ENCODE peak calls at places on chromosomes 3 and 15, in eight cellular contexts. D, J, A, B, Y, Z, V and G are unnamed samples.

GRCh38 chr3:185200639-185201038 is 47.8 kb upstream of the C3orf70 start:
- DNase-seq in D (peak), A (no peak), V (no peak), B (no peak), Z (peak), Y (no peak), J (peak), G (no peak)

GRCh38 chr3:23776352-23776891 is 29.3 kb upstream of the UBE2E1 start:
- DNase-seq in Y (no peak), B (no peak), J (peak), V (no peak), A (no peak), D (no peak), Z (peak), G (no peak)

GRCh38 chr15:45634442-45635190 is at the start of gene SQOR:
- DNase-seq in B (peak), A (peak), V (peak), Y (peak), Z (peak), J (peak), D (peak), G (peak)

GRCh38 chr15:63350178-63350621 is 31.4 kb downstream of the CA12 start:
- DNase-seq in Z (no peak), A (peak), V (no peak), B (peak), Y (no peak), J (no peak), D (no peak), G (no peak)

GRCh38 chr3:194990454-194991337 is 280.3 kb downstream of the XXYLT1 start:
- DNase-seq in V (peak), Y (no peak), A (no peak), J (no peak), B (no peak), D (no peak), Z (no peak), G (no peak)

GRCh38 chr3:45596290-45596791 is 1.8 kb downstream of the LIMD1 start:
- DNase-seq in V (peak), A (no peak), Z (no peak), D (peak), Y (no peak), J (no peak), B (no peak), G (no peak)

GRCh38 chr3:153162513-153163348 is 705 bp downstream of the RAP2B start:
- DNase-seq in Y (peak), A (peak), V (no peak), J (peak), D (peak), B (peak), Z (peak), G (peak)

GRCh38 chr15:57537072-57537471 is 54.6 kb upstream of the MYZAP start:
- DNase-seq in Y (no peak), B (no peak), Z (peak), D (peak), V (no peak), J (peak), A (no peak), G (no peak)

GRCh38 chr3:127865941-127866340 is 43.6 kb upstream of the MGLL start:
- DNase-seq in B (no peak), A (no peak), J (peak), Z (peak), V (no peak), D (peak), Y (no peak), G (no peak)
- TF ChIP-seq CTCF in B (no peak), A (no peak), J (peak), Z (no peak), V (no peak), D (peak), Y (no peak), G (no peak)

GRCh38 chr15:76994496-76994895 is 430 bp upstream of the PSTPIP1 start:
- DNase-seq in Y (no peak), V (no peak), J (no peak), D (no peak), B (no peak), Z (no peak), A (no peak), G (no peak)
- TF ChIP-seq CTCF in Y (no peak), V (no peak), J (no peak), D (no peak), B (no peak), Z (no peak), A (no peak), G (no peak)

DNA sequence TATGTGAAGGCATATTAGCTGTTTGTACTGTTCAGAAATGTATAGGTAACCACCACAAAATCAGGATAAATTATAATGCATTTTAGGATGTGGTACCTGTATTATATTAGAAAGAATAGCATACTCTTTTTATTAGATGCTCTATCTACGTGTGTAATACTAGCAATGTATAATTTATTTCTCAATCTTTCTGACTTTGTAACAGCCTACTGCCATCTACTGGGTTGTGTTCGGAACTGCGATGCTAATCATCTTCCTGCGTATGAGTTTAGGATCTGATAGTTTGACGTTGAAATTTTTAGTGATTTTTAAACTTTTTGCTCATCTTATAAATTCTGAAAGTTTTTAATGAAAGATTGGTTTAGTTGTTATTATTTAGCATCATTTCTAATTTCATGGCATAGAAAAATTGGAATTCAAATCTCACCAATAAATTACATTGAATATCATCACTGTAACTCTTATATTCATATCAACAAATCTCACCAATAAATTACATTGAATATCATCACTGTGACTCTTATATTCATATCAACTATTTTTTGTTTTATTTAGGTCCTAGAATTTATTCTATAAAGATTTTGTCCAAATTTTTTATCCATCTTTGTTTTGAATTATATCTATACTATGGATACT is 322.7 kb upstream of the ZNF717 start:
- DNase-seq in D (peak), Z (peak), A (no peak), J (peak), V (no peak), Y (no peak), B (no peak), G (no peak)
- TF ChIP-seq CTCF in D (peak), Z (peak), A (peak), J (peak), V (no peak), Y (no peak), B (peak), G (no peak)

DNA sequence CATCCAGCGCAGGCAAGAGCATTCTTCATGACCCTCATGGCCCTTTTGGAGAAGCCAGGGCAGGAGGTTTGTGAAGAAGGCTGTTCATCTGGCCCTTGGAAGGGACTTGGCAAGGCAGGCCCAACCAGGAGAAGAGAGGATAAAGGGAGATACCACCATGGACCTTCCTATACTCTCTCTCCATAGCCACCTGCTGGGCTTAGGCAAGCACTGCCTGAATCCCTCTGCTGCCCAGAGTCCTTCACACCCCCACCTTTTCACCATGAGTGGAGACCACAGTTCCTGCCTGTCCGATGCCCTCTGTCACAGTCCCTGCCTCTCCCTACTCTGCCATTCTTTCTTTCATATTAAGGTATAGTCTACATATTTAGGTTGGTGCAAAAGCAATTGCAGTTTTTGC is 10.6 kb upstream of the SFMBT1 start:
- DNase-seq in J (peak), Y (no peak), D (peak), Z (no peak), A (no peak), B (no peak), V (no peak), G (no peak)
- TF ChIP-seq CTCF in J (peak), Y (no peak), D (peak), Z (peak), A (peak), B (peak), V (no peak), G (no peak)

DNA sequence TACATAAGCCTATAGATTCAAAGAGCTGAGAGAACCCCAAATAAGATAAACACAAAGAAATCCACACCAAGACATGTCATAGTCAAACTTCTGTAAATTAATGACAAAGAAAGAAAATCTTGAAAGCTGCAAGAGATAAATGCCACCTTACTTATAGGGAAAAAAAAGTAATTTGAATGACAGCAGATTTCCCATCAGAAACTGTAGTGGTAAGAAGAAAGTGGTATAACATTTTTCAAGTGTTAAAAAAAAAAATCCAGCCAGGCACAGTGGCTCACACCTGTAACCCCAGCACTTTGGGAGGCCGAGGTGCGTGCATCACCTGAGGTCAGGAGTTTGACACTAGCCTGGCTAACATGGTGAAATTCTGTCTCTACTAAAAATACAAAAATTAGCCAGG is 37.4 kb downstream of the CFAP92 start:
- DNase-seq in J (no peak), V (no peak), Y (no peak), Z (no peak), A (no peak), D (no peak), B (no peak), G (no peak)
- TF ChIP-seq CTCF in J (no peak), V (no peak), Y (no peak), Z (no peak), A (no peak), D (no peak), B (no peak), G (no peak)